ENCODE peak calls at places on chromosomes 4 and X, in eight cellular contexts. G is IMR-90, N is adrenal gland, T is pancreas, K is tibial artery, X is ovary, Z is testis, J is H9. Y is an unnamed sample. For H3K4me1, H3K27me3 and H3K9me3, the result is how much of the 10 kb centered on the place peaks cover.

GRCh38 chrX:65723706-65724105 is 56.3 kb downstream of the MSN start:
- DNase-seq in G (peak), N (no peak), T (no peak), K (no peak), X (no peak), Z (no peak), J (no peak), Y (no peak)

GRCh38 chr4:174318829-174319764 is 35.4 kb downstream of the CEP44 start:
- DNase-seq in G (peak), N (no peak), T (no peak), K (no peak), X (no peak), Z (no peak), J (no peak), Y (no peak)

GRCh38 chr4:56308384-56308783 is 78.9 kb downstream of the AASDH start:
- DNase-seq in G (no peak), N (no peak), T (no peak), K (no peak), X (no peak), Z (no peak), J (no peak), Y (no peak)

GRCh38 chrX:47245156-47245555 is 12.3 kb downstream of the USP11 start:
- DNase-seq in G (no peak), N (no peak), T (no peak), K (no peak), X (no peak), Z (no peak), J (no peak), Y (no peak)

GRCh38 chr4:155604718-155605601 is 61.7 kb upstream of the GUCY1A1 start:
- DNase-seq in G (peak), N (no peak), T (no peak), K (peak), X (no peak), Z (no peak), J (no peak), Y (no peak)

GRCh38 chrX:120560405-120560841 is 339 bp downstream of the CUL4B start:
- DNase-seq in G (peak), N (peak), T (peak), K (peak), X (no peak), Z (no peak), J (no peak), Y (peak)

GRCh38 chr4:86959588-86960500 is 25.0 kb downstream of the AFF1 start:
- DNase-seq in G (no peak), N (no peak), T (no peak), K (no peak), X (no peak), Z (no peak), J (peak), Y (no peak)

GRCh38 chrX:137198040-137198439 is 164.2 kb upstream of the GPR101 start:
- DNase-seq in G (no peak), N (no peak), T (no peak), K (no peak), X (no peak), Z (no peak), J (no peak), Y (no peak)

GRCh38 chr4:167233523-167234387 is 539 bp downstream of the SPOCK3 start:
- DNase-seq in G (no peak), N (no peak), T (no peak), K (no peak), X (no peak), Z (no peak), J (peak), Y (peak)

GRCh38 chrX:46140272-46140671 is 404.9 kb downstream of the ZNF674 start:
- DNase-seq in G (no peak), N (no peak), T (no peak), K (no peak), X (no peak), Z (no peak), J (no peak), Y (no peak)

GRCh38 chr4:48472794-48473193 is 10.3 kb upstream of the SLC10A4 start:
- DNase-seq in G (no peak), N (no peak), T (no peak), K (no peak), X (no peak), Z (no peak), J (no peak), Y (no peak)

GRCh38 chr4:155249036-155249566 is 40.7 kb downstream of the NPY2R start:
- DNase-seq in G (no peak), N (no peak), T (no peak), K (no peak), X (no peak), Z (no peak), J (no peak), Y (no peak)

GRCh38 chrX:68761086-68761485 is 67.7 kb upstream of the EFNB1 start:
- DNase-seq in G (no peak), N (no peak), T (no peak), K (no peak), X (no peak), Z (no peak), J (peak), Y (no peak)

GRCh38 chr4:95129036-95129435 is 371.3 kb downstream of the BMPR1B start:
- DNase-seq in G (no peak), N (no peak), T (no peak), K (no peak), X (no peak), Z (no peak), J (no peak), Y (no peak)

GRCh38 chrX:84469226-84469625 is 33.0 kb downstream of the HDX start:
- DNase-seq in G (peak), N (no peak), T (no peak), K (no peak), X (no peak), Z (no peak), J (no peak), Y (peak)

GRCh38 chr4:182649698-182650477 is 267.3 kb downstream of the DCTD start:
- DNase-seq in G (peak), N (no peak), T (no peak), K (no peak), X (no peak), Z (no peak), J (peak), Y (no peak)

GRCh38 chr4:151690884-151691283 is 69.9 kb downstream of the GATB start:
- DNase-seq in G (no peak), N (no peak), T (no peak), K (no peak), X (no peak), Z (no peak), J (no peak), Y (no peak)

GRCh38 chrX:15853586-15854079 is 980 bp downstream of the AP1S2 start:
- DNase-seq in G (no peak), N (no peak), T (no peak), K (no peak), X (no peak), Z (no peak), J (no peak), Y (no peak)

GRCh38 chr4:176538217-176538925 is 218.6 kb downstream of the SPCS3 start:
- DNase-seq in G (peak), N (no peak), T (no peak), K (no peak), X (no peak), Z (no peak), J (no peak), Y (no peak)

GRCh38 chrX:101040197-101040596 is 11.7 kb downstream of the TRMT2B start:
- DNase-seq in G (peak), N (no peak), T (no peak), K (no peak), X (no peak), Z (no peak), J (no peak), Y (no peak)

GRCh38 chr4:7756561-7757355 is 182.9 kb downstream of the AFAP1 start:
- DNase-seq in G (no peak), N (no peak), T (no peak), K (no peak), X (no peak), Z (no peak), J (no peak), Y (no peak)

GRCh38 chrX:19824603-19825002 is 62.8 kb downstream of the SH3KBP1 start:
- DNase-seq in G (peak), N (no peak), T (no peak), K (no peak), X (no peak), Z (no peak), J (no peak), Y (no peak)

GRCh38 chrX:40313269-40313668 is 215.5 kb upstream of the BCOR start:
- DNase-seq in G (no peak), N (no peak), T (no peak), K (no peak), X (no peak), Z (no peak), J (no peak), Y (no peak)

GRCh38 chrX:132842839-132843238 is 115.6 kb downstream of the HS6ST2 start:
- DNase-seq in G (no peak), N (no peak), T (no peak), K (no peak), X (no peak), Z (no peak), J (no peak), Y (no peak)

GRCh38 chrX:29488919-29489318 is 726.4 kb upstream of the MAGEB2 start:
- DNase-seq in G (no peak), N (no peak), T (no peak), K (no peak), X (no peak), Z (no peak), J (no peak), Y (no peak)

GRCh38 chrX:9662148-9662547 is 103.5 kb downstream of the GPR143 start:
- DNase-seq in G (peak), N (no peak), T (no peak), K (no peak), X (no peak), Z (no peak), J (no peak), Y (no peak)

GRCh38 chr4:52588097-52588496 is 71.0 kb downstream of the USP46 start:
- DNase-seq in G (peak), N (no peak), T (no peak), K (no peak), X (no peak), Z (peak), J (peak), Y (peak)

GRCh38 chr4:133711817-133712216 is 489.8 kb downstream of the PABPC4L start:
- DNase-seq in G (no peak), N (no peak), T (no peak), K (no peak), X (no peak), Z (no peak), J (no peak), Y (no peak)

GRCh38 chr4:110091426-110091825 is 107.0 kb downstream of the ELOVL6 start:
- DNase-seq in G (peak), N (no peak), T (no peak), K (no peak), X (no peak), Z (no peak), J (no peak), Y (no peak)

GRCh38 chrX:48540015-48540350 is 469 bp downstream of the TBC1D25 start:
- DNase-seq in G (peak), N (peak), T (no peak), K (no peak), X (no peak), Z (peak), J (no peak), Y (no peak)

GRCh38 chr4:24965627-24966026 is 52.8 kb upstream of the CCDC149 start:
- DNase-seq in G (no peak), N (no peak), T (no peak), K (no peak), X (no peak), Z (peak), J (peak), Y (no peak)

GRCh38 chrX:1475881-1476280 is 23.2 kb upstream of the ASMTL start:
- DNase-seq in G (no peak), N (no peak), T (no peak), K (no peak), X (no peak), Z (no peak), J (no peak), Y (no peak)

GRCh38 chr4:98627477-98627876 is 30.9 kb downstream of the TSPAN5 start:
- DNase-seq in G (no peak), N (no peak), T (no peak), K (no peak), X (no peak), Z (no peak), J (no peak), Y (no peak)

GRCh38 chr4:98625399-98625798 is 33.0 kb downstream of the TSPAN5 start:
- DNase-seq in G (no peak), N (no peak), T (no peak), K (no peak), X (no peak), Z (no peak), J (no peak), Y (no peak)

GRCh38 chr4:98626350-98626749 is 32.1 kb downstream of the TSPAN5 start:
- DNase-seq in G (peak), N (no peak), T (no peak), K (no peak), X (peak), Z (peak), J (peak), Y (no peak)

GRCh38 chr4:98624642-98625041 is 33.8 kb downstream of the TSPAN5 start:
- DNase-seq in G (no peak), N (no peak), T (no peak), K (no peak), X (no peak), Z (no peak), J (no peak), Y (no peak)

GRCh38 chr4:98625920-98626319 is 32.5 kb downstream of the TSPAN5 start:
- DNase-seq in G (no peak), N (no peak), T (no peak), K (no peak), X (no peak), Z (no peak), J (no peak), Y (no peak)
- H3K4me1 ChIP-seq in G (under half), N (under half), T (under half), K (under half), X (under half), Z (under half), J (under half), Y (under half)

GRCh38 chr4:73947239-73947985 is 34.4 kb downstream of the PF4 start:
- DNase-seq in G (no peak), N (no peak), T (no peak), K (no peak), X (no peak), Z (no peak), J (no peak), Y (no peak)

GRCh38 chr4:73943555-73943954 is 38.3 kb downstream of the PF4 start:
- DNase-seq in G (no peak), N (no peak), T (no peak), K (no peak), X (no peak), Z (no peak), J (no peak), Y (no peak)

GRCh38 chr4:73945674-73946449 is 36.0 kb downstream of the PF4 start:
- DNase-seq in G (no peak), N (no peak), T (no peak), K (no peak), X (no peak), Z (no peak), J (no peak), Y (no peak)

GRCh38 chr4:73944061-73944875 is 37.6 kb downstream of the PF4 start:
- DNase-seq in G (no peak), N (peak), T (no peak), K (no peak), X (peak), Z (peak), J (peak), Y (no peak)

DNA sequence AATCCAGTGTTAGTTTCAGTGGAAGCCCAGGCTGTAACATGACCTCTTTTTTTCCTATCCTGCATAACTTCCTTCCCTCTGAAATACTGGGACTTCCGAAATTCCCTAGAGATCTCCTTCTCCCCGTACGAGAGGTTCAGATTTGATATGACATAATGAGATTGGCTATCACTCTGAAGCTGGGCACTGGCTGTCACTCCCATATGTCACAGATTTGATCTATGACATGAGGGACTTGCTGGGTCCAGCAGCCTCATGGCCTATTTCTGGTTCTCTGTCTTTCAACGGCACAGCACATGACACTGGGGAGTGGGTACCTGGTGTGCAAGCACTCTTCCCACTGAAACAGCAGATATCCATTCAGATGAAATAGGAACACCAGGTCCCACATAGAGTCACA is 36.7 kb downstream of the PF4 start:
- DNase-seq in G (no peak), N (no peak), T (no peak), K (no peak), X (no peak), Z (no peak), J (no peak), Y (no peak)
- H3K27me3 ChIP-seq in G (half or more), N (under half), T (under half), K (under half), X (under half), Z (under half), J (half or more), Y (under half)

GRCh38 chr4:37549003-37549402 is 137.2 kb downstream of the RELL1 start:
- DNase-seq in G (peak), N (no peak), T (no peak), K (no peak), X (no peak), Z (no peak), J (no peak), Y (no peak)
- H3K9me3 ChIP-seq in G (under half), N (under half), T (under half), K (under half), X (under half), Z (under half), J (under half), Y (under half)

GRCh38 chr4:15811703-15812325 is 33.7 kb downstream of the CD38 start:
- DNase-seq in G (no peak), N (no peak), T (no peak), K (no peak), X (no peak), Z (no peak), J (no peak), Y (no peak)

GRCh38 chr4:15805583-15806517 is 27.7 kb downstream of the CD38 start:
- DNase-seq in G (peak), N (peak), T (no peak), K (peak), X (no peak), Z (peak), J (peak), Y (peak)

GRCh38 chr4:15809473-15809872 is 31.3 kb downstream of the CD38 start:
- DNase-seq in G (no peak), N (no peak), T (no peak), K (no peak), X (no peak), Z (no peak), J (no peak), Y (no peak)

GRCh38 chr4:15809058-15809457 is 30.9 kb downstream of the CD38 start:
- DNase-seq in G (no peak), N (no peak), T (no peak), K (no peak), X (no peak), Z (no peak), J (no peak), Y (no peak)
- H3K4me1 ChIP-seq in G (under half), N (under half), T (under half), K (under half), X (under half), Z (under half), J (under half), Y (under half)

Y was measured in BE2C.